ENCODE peak calls at places on chromosomes 5 and 9, in seven cellular contexts. N is activated naive CD4-positive, alpha-beta T cell treated with anti-CD3 and anti-CD28 coated beads for 36 hours; V is stimulated activated CD4-positive, alpha-beta T cell treated with anti-CD3 and anti-CD28 coated beads, Interleukin-2, amount 100 ng/mL, for 48 hours; I is GM23338; O is activated gamma-delta T cell treated with Interleukin-2 at 50 U/mL for 16 hours; J is NCI-H1694; U is T-helper 17 cell. K is an unnamed sample.

GRCh38 chr5:172106511-172107356 is 81.3 kb downstream of the STK10 start:
- DNase-seq in N (peak), V (peak), I (peak), O (peak), J (peak), U (peak), K (peak)

GRCh38 chr5:58773744-58774441 is 191.0 kb downstream of the RAB3C start:
- DNase-seq in N (no peak), V (no peak), I (no peak), O (no peak), J (peak), U (no peak), K (no peak)

GRCh38 chr9:97773723-97774122 is 76.6 kb upstream of the XPA start:
- DNase-seq in N (no peak), V (no peak), I (no peak), O (no peak), J (no peak), U (no peak), K (no peak)

GRCh38 chr5:88045931-88046461 is 222.6 kb downstream of the TMEM161B start:
- DNase-seq in N (no peak), V (no peak), I (no peak), O (no peak), J (no peak), U (no peak), K (no peak)

GRCh38 chr5:66001952-66002351 is 75.6 kb downstream of the ERBIN start:
- DNase-seq in N (no peak), V (no peak), I (no peak), O (no peak), J (no peak), U (no peak), K (no peak)

GRCh38 chr9:88998911-88999310 is 7.6 kb downstream of the S1PR3 start:
- DNase-seq in N (no peak), V (no peak), I (no peak), O (no peak), J (no peak), U (no peak), K (peak)

GRCh38 chr9:5587024-5587423 is 41.9 kb upstream of the RIC1 start:
- DNase-seq in N (peak), V (peak), I (no peak), O (no peak), J (no peak), U (no peak), K (no peak)

GRCh38 chr9:22201256-22201655 is 192.2 kb upstream of the CDKN2B start:
- DNase-seq in N (no peak), V (no peak), I (no peak), O (no peak), J (no peak), U (no peak), K (no peak)

GRCh38 chr9:33304367-33304766 is 14.1 kb downstream of the NFX1 start:
- DNase-seq in N (no peak), V (no peak), I (no peak), O (no peak), J (no peak), U (no peak), K (no peak)

GRCh38 chr5:147874910-147875367 is 3.6 kb upstream of the SCGB3A2 start:
- DNase-seq in N (no peak), V (no peak), I (peak), O (no peak), J (no peak), U (no peak), K (no peak)

GRCh38 chr9:4108708-4109444 is 191.0 kb downstream of the GLIS3 start:
- DNase-seq in N (no peak), V (no peak), I (no peak), O (no peak), J (no peak), U (no peak), K (no peak)

GRCh38 chr9:13083973-13084528 is 195.4 kb downstream of the MPDZ start:
- DNase-seq in N (no peak), V (no peak), I (no peak), O (no peak), J (no peak), U (no peak), K (no peak)

GRCh38 chr5:173236531-173237501 is 1.8 kb upstream of the NKX2-5 start:
- DNase-seq in N (no peak), V (no peak), I (peak), O (no peak), J (no peak), U (no peak), K (no peak)

GRCh38 chr5:26310415-26310814 is 728.0 kb downstream of the CDH9 start:
- DNase-seq in N (no peak), V (no peak), I (no peak), O (no peak), J (no peak), U (no peak), K (no peak)

GRCh38 chr5:152372875-152373274 is 32.2 kb downstream of the NMUR2 start:
- DNase-seq in N (no peak), V (no peak), I (no peak), O (no peak), J (no peak), U (no peak), K (no peak)

GRCh38 chr9:84139296-84140100 is 158.9 kb downstream of the RMI1 start:
- DNase-seq in N (no peak), V (no peak), I (no peak), O (no peak), J (no peak), U (no peak), K (no peak)

GRCh38 chr5:73454379-73455036 is 5.9 kb upstream of the FOXD1 start:
- DNase-seq in N (peak), V (no peak), I (peak), O (peak), J (peak), U (no peak), K (no peak)

GRCh38 chr5:14041528-14042184 is 97.2 kb upstream of the DNAH5 start:
- DNase-seq in N (no peak), V (no peak), I (no peak), O (no peak), J (no peak), U (no peak), K (no peak)

GRCh38 chr9:110116543-110116885 is 91.4 kb downstream of the C9orf152 start:
- DNase-seq in N (no peak), V (no peak), I (no peak), O (no peak), J (no peak), U (no peak), K (no peak)

GRCh38 chr5:169299146-169299545 is 1.8 kb downstream of the SLIT3 start:
- DNase-seq in N (no peak), V (no peak), I (no peak), O (no peak), J (no peak), U (no peak), K (no peak)

K was measured in kidney.